ENCODE peak calls at places on chromosomes 7 and 10, in seven cellular contexts. W is gastrocnemius medialis, Q is astrocyte of the cerebellum, R is GM13977, M is right lobe of liver, B is Calu3, J is mucosa of descending colon. F is an unnamed sample.
A peak's percentile ranks its signal among the peaks of the same experiment; 100 is the strongest.

GRCh38 chr10:132648072-132648855 is 110.7 kb downstream of the INPP5A start:
- DNase-seq in M (no peak), J (no peak), R (no peak), W (no peak), Q (no peak), B (no peak), F (peak; percentile 64)

GRCh38 chr10:3172081-3172445 is 519 bp downstream of the PITRM1 start:
- DNase-seq in Q (peak; percentile 40), B (no peak), M (no peak), J (no peak), R (no peak), W (no peak), F (no peak)

GRCh38 chr10:77637986-77638765 is 568 bp upstream of the KCNMA1 start:
- DNase-seq in Q (no peak), B (peak; percentile 44), M (peak; percentile 41), W (peak; percentile 70), R (peak; percentile 51), J (peak; percentile 62), F (peak; percentile 81)

GRCh38 chr7:40873248-40873647 is 738.4 kb downstream of the SUGCT start:
- DNase-seq in R (no peak), W (no peak), M (no peak), J (no peak), Q (no peak), B (no peak), F (no peak)

GRCh38 chr10:11035318-11035920 is 17.7 kb downstream of the CELF2 start:
- DNase-seq in J (no peak), B (no peak), W (peak; percentile 76), M (no peak), R (no peak), Q (peak; percentile 59), F (no peak)

GRCh38 chr10:48254745-48255144 is 19.8 kb downstream of the FRMPD2 start:
- DNase-seq in M (no peak), Q (peak; percentile 49), W (no peak), B (no peak), R (no peak), J (no peak), F (no peak)

GRCh38 chr10:76309744-76310441 is 878.5 kb downstream of the LRMDA start:
- DNase-seq in W (no peak), Q (peak; percentile 77), R (no peak), M (no peak), B (no peak), J (no peak), F (no peak)

GRCh38 chr10:72328829-72329204 is 25.9 kb downstream of the DNAJB12 start:
- DNase-seq in J (no peak), Q (no peak), W (no peak), B (no peak), M (no peak), R (no peak), F (no peak)

GRCh38 chr10:127987467-127988380 is 80.8 kb downstream of the PTPRE start:
- DNase-seq in Q (no peak), M (no peak), R (no peak), B (no peak), W (no peak), J (no peak), F (no peak)

GRCh38 chr10:71720304-71720672 is 710 bp upstream of the C10orf105 start:
- DNase-seq in Q (no peak), R (no peak), J (no peak), W (no peak), B (no peak), M (no peak), F (no peak)

GRCh38 chr7:12207046-12207445 is 4.0 kb upstream of the TMEM106B start:
- DNase-seq in J (no peak), Q (no peak), R (no peak), M (no peak), W (no peak), B (no peak), F (no peak)

GRCh38 chr10:130242483-130242882 is 106.3 kb downstream of the GLRX3 start:
- DNase-seq in J (no peak), M (no peak), W (no peak), R (no peak), B (no peak), Q (no peak), F (no peak)

GRCh38 chr10:43254199-43254730 is 12.6 kb downstream of the RASGEF1A start:
- DNase-seq in B (no peak), Q (no peak), M (peak; percentile 20), J (peak; percentile 21), R (no peak), W (peak; percentile 11), F (no peak)

GRCh38 chr10:43257210-43258031 is 9.4 kb downstream of the RASGEF1A start:
- DNase-seq in J (peak; percentile 10), Q (no peak), M (no peak), R (no peak), W (no peak), B (no peak), F (no peak)

GRCh38 chr10:43256531-43257209 is 10.2 kb downstream of the RASGEF1A start:
- DNase-seq in B (no peak), M (no peak), J (peak; percentile 5), Q (no peak), R (no peak), W (no peak), F (no peak)

GRCh38 chr10:43254881-43255643 is 11.8 kb downstream of the RASGEF1A start:
- DNase-seq in J (peak; percentile 26), W (peak; percentile 7), Q (no peak), R (no peak), M (peak; percentile 21), B (no peak), F (no peak)

DNA sequence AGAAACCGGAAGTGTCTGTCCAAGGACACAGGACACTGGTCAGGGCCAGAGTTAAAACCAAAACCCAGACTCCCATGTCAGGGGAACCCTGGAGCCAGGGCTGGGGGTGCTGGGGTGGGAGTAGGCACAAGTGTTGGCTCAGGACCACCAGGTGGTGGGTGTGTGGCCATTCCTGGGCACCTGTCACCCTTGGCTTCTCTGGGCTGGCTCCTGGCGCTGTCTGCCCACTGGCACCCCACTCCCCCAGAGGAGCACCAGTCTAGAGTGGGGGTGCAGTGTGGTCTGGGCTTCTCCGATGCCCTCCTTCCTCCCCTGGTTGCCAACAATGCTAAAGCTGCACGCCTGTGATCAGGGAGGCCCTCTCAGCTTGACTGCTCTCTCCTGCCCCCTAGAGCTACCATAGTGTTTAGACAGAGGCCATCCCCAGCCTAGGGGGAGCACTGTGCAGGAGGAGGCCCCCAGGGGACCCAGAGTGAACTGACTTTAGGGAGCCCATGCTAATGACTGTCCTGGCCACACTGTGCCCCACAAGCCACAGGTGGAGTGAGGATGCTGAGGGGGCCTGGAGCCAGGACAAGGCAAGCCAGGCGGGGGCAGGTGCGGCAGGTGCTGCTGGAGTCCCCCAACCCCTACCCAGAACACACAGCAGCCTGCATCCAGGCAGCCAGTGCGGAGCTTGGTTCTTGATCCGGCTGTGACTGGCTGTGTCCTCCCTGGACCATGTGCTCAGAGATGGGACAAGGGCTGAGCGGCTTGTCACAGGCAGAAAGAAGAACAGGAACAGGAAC is 11.0 kb downstream of the RASGEF1A start:
- DNase-seq in R (peak; percentile 80), W (peak; percentile 5), B (peak; percentile 53), Q (no peak), J (peak; percentile 22), M (peak; percentile 17), F (no peak)
- TF ChIP-seq CTCF in R (peak; percentile 67), W (no peak), B (peak; percentile 33), Q (peak; percentile 39), J (no peak), M (peak; percentile 23), F (no peak)

DNA sequence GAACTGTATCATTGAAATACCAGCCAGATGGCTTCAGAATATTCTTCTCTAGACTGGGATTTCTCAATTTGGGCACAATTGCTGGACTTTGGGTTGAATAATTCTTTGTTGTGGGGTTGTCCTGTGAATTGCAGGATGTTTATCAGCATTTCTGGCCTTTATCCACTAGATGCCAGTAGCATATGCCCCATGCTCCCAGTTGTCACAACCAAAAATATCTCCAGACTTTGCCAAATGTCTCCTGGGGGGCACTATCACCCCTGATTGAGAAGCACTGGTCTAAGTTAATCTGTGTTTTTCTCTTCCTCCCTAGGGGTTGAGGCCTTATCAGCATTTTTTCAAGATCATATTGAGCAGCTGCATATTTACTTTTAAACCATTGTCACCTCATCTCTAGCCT is 204.9 kb upstream of the SP8 start:
- DNase-seq in R (no peak), W (no peak), Q (no peak), M (no peak), J (no peak), B (no peak), F (no peak)
- TF ChIP-seq CTCF in R (no peak), W (no peak), Q (no peak), M (no peak), J (no peak), B (peak; percentile 44), F (no peak)

GRCh38 chr7:74193913-74194312 is 15.9 kb upstream of the LAT2 start:
- DNase-seq in Q (no peak), J (no peak), B (no peak), M (no peak), R (no peak), W (no peak), F (peak; percentile 37)
- TF ChIP-seq CTCF in Q (no peak), J (no peak), B (no peak), M (no peak), R (no peak), W (no peak), F (no peak)

GRCh38 chr7:27690649-27691048 is 28.0 kb upstream of the HIBADH start:
- DNase-seq in W (no peak), B (no peak), M (no peak), J (no peak), Q (no peak), R (no peak), F (no peak)

GRCh38 chr7:27686315-27686714 is 23.6 kb upstream of the HIBADH start:
- DNase-seq in W (no peak), Q (no peak), J (no peak), R (no peak), M (no peak), B (no peak), F (no peak)

GRCh38 chr7:27688056-27688455 is 25.4 kb upstream of the HIBADH start:
- DNase-seq in R (no peak), B (no peak), Q (no peak), M (no peak), W (no peak), J (no peak), F (no peak)

GRCh38 chr7:27689878-27690164 is 27.1 kb upstream of the HIBADH start:
- DNase-seq in Q (no peak), R (no peak), W (no peak), M (no peak), B (no peak), J (no peak), F (no peak)

GRCh38 chr7:27689045-27689877 is 26.6 kb upstream of the HIBADH start:
- DNase-seq in J (no peak), Q (no peak), W (no peak), B (peak; percentile 69), R (peak; percentile 35), M (no peak), F (no peak)
- TF ChIP-seq CTCF in J (no peak), Q (peak; percentile 25), W (no peak), B (peak; percentile 74), R (peak; percentile 56), M (peak; percentile 40), F (no peak)